ENCODE peak calls at places on chromosomes 11 and 22, in four cellular contexts. L is psoas muscle, Y is right atrium auricular region, P is endothelial cell. B is an unnamed sample.

GRCh38 chr11:96508861-96509260 is 119.0 kb downstream of the JRKL start:
- DNase-seq in Y (no peak), L (no peak), P (no peak), B (no peak)

GRCh38 chr22:37021710-37022482 is 2.4 kb downstream of the MPST start:
- DNase-seq in P (peak; percentile 43), Y (no peak), L (peak; percentile 68), B (peak; percentile 69)

GRCh38 chr11:61739413-61739812 is 13.0 kb upstream of the MYRF start:
- DNase-seq in P (no peak), Y (no peak), L (no peak), B (no peak)

GRCh38 chr11:84420261-84420660 is 1134.1 kb upstream of the CCDC90B start:
- DNase-seq in L (no peak), Y (no peak), P (no peak), B (no peak)

GRCh38 chr11:103609117-103610066 is 427.0 kb upstream of the DDI1 start:
- DNase-seq in L (no peak), P (peak; percentile 18), Y (no peak), B (peak; percentile 32)

GRCh38 chr11:9808943-9809342 is 145.1 kb downstream of the SWAP70 start:
- DNase-seq in Y (no peak), L (no peak), P (no peak), B (no peak)

GRCh38 chr11:91857194-91857593 is 367.4 kb upstream of the FAT3 start:
- DNase-seq in L (no peak), P (no peak), Y (no peak), B (no peak)

GRCh38 chr11:16860632-16861031 is 122.2 kb downstream of the C11orf58 start:
- DNase-seq in Y (no peak), P (no peak), L (no peak), B (no peak)

GRCh38 chr22:22705328-22706100 is 61.1 kb downstream of the GGTLC2 start:
- DNase-seq in P (no peak), Y (peak; percentile 13), L (no peak), B (no peak)

GRCh38 chr11:1303973-1304372 is 5.5 kb downstream of the TOLLIP start:
- DNase-seq in L (no peak), P (peak; percentile 3), Y (peak; percentile 57), B (no peak)

GRCh38 chr11:6099577-6099976 is 7.9 kb upstream of the OR56B4 start:
- DNase-seq in Y (no peak), P (no peak), L (no peak), B (no peak)

GRCh38 chr11:105152556-105152955 is 13.0 kb upstream of the CARD18 start:
- DNase-seq in P (no peak), Y (no peak), L (no peak), B (no peak)

GRCh38 chr11:73236879-73237278 is 18.8 kb downstream of the P2RY2 start:
- DNase-seq in Y (no peak), P (peak; percentile 72), L (peak; percentile 84), B (peak; percentile 83)

GRCh38 chr11:14144905-14145304 is 182.4 kb downstream of the SPON1 start:
- DNase-seq in P (no peak), Y (no peak), L (no peak), B (no peak)

GRCh38 chr11:45800261-45800660 is 4.7 kb upstream of the SLC35C1 start:
- DNase-seq in P (no peak), L (no peak), Y (no peak), B (no peak)

GRCh38 chr22:24985824-24986214 is 33.3 kb downstream of the KIAA1671 start:
- DNase-seq in P (no peak), Y (peak; percentile 80), L (no peak), B (no peak)

GRCh38 chr22:22881116-22882032 is 6.2 kb upstream of the IGLL5 start:
- DNase-seq in Y (no peak), P (no peak), L (no peak), B (no peak)

GRCh38 chr11:77968337-77968736 is 26.1 kb downstream of the INTS4 start:
- DNase-seq in P (no peak), L (no peak), Y (no peak), B (no peak)

GRCh38 chr11:125441648-125442410 is 54.2 kb downstream of the FEZ1 start:
- DNase-seq in Y (no peak), P (no peak), L (no peak), B (peak; percentile 45)

GRCh38 chr11:115215694-115216615 is 288.3 kb downstream of the CADM1 start:
- DNase-seq in L (no peak), Y (no peak), P (peak; percentile 11), B (peak; percentile 25)

B was measured in WTC11.